ENCODE peak calls at places on chromosome 9, in ten cellular contexts. U is nephron progenitor cell; V is stimulated activated CD4-positive, alpha-beta T cell treated with anti-CD3 and anti-CD28 coated beads, TNF-alpha, amount 100 ng/mL, for 48 hours; C is activated T-cell treated with anti-CD3 and anti-CD28 coated beads for 1 hour; H is GM23338; A is natural killer cell; R is HCEC 1CT; Q is MM.1S; Y is GM23248; K is NCI-H1930. B is an unnamed sample.

GRCh38 chr9:38031594-38031993 is 37.4 kb downstream of the SHB start:
- DNase-seq in Q (no peak), C (no peak), R (no peak), K (no peak), U (no peak), H (no peak), V (no peak), Y (no peak), A (no peak), B (no peak)

GRCh38 chr9:28853487-28853886 is 1280.2 kb upstream of the C9orf72 start:
- DNase-seq in Q (no peak), C (no peak), K (no peak), U (no peak), H (peak), R (no peak), A (no peak), V (no peak), Y (no peak), B (no peak)

GRCh38 chr9:3960661-3961144 is 339.2 kb downstream of the GLIS3 start:
- DNase-seq in C (no peak), Y (peak), K (no peak), H (no peak), V (no peak), R (peak), A (no peak), U (no peak), Q (no peak), B (peak)

GRCh38 chr9:124395826-124396225 is 19.4 kb downstream of the PSMB7 start:
- DNase-seq in K (no peak), Y (no peak), H (no peak), A (no peak), V (no peak), R (no peak), C (no peak), Q (no peak), U (no peak), B (no peak)

GRCh38 chr9:77616191-77616590 is 31.9 kb downstream of the GNA14 start:
- DNase-seq in Q (no peak), K (no peak), H (no peak), Y (peak), A (no peak), U (no peak), R (no peak), V (no peak), C (no peak), B (peak)

GRCh38 chr9:95511232-95511951 is 5.4 kb downstream of the PTCH1 start:
- DNase-seq in K (peak), A (peak), V (no peak), Y (peak), C (peak), Q (peak), U (no peak), R (peak), H (peak), B (peak)

GRCh38 chr9:104263942-104264341 is 169.8 kb downstream of the SMC2 start:
- DNase-seq in U (no peak), V (no peak), Y (no peak), A (no peak), Q (no peak), K (no peak), R (no peak), C (no peak), H (no peak), B (no peak)

GRCh38 chr9:95970356-95970755 is 94.9 kb downstream of the ERCC6L2 start:
- DNase-seq in A (no peak), Q (no peak), R (no peak), Y (no peak), H (no peak), V (no peak), C (no peak), K (no peak), U (no peak), B (no peak)

GRCh38 chr9:18923167-18923566 is 109.8 kb downstream of the SAXO1 start:
- DNase-seq in K (no peak), C (no peak), H (no peak), Q (no peak), Y (no peak), A (no peak), U (no peak), V (no peak), R (no peak), B (no peak)

B was measured in foreskin fibroblast.